ENCODE peak calls at places on chromosomes 7 and 10, in six cellular contexts. P is ovary, O is gastrocnemius medialis, Y is uterus, G is H1, I is IMR-90. T is an unnamed sample. For H3K4me1, the result is how much of the 10 kb centered on the place peaks cover.

GRCh38 chr10:34339816-34340553 is 475.1 kb downstream of the PARD3 start:
- DNase-seq in I (no peak), O (no peak), Y (no peak), G (no peak), P (no peak), T (no peak)

GRCh38 chr10:88122571-88122970 is 259.1 kb downstream of the PTEN start:
- DNase-seq in O (no peak), Y (no peak), P (no peak), I (no peak), G (no peak), T (no peak)

GRCh38 chr10:79137826-79138225 is 69.1 kb downstream of the ZMIZ1 start:
- DNase-seq in Y (no peak), P (peak), O (no peak), I (peak), G (no peak), T (peak)

GRCh38 chr10:101050206-101051069 is 11.4 kb upstream of the KAZALD1 start:
- DNase-seq in Y (no peak), P (peak), O (no peak), I (no peak), G (peak), T (peak)

GRCh38 chr7:46165281-46165680 is 244.2 kb upstream of the IGFBP3 start:
- DNase-seq in I (peak), G (no peak), Y (no peak), P (no peak), O (no peak), T (no peak)

GRCh38 chr7:114924066-114924712 is 2.3 kb downstream of the MDFIC start:
- DNase-seq in Y (no peak), P (no peak), G (no peak), I (no peak), O (no peak), T (no peak)

GRCh38 chr7:8637322-8637721 is 203.9 kb downstream of the NXPH1 start:
- DNase-seq in O (no peak), Y (no peak), I (no peak), P (no peak), G (no peak), T (no peak)

GRCh38 chr7:38274493-38274892 is 1.1 kb upstream of the TARP start:
- DNase-seq in G (no peak), O (no peak), P (no peak), I (peak), Y (no peak), T (no peak)

GRCh38 chr7:146249272-146249671 is 132.7 kb downstream of the CNTNAP2 start:
- DNase-seq in P (no peak), G (no peak), O (no peak), I (no peak), Y (no peak), T (no peak)

GRCh38 chr7:72087926-72088325 is 324.2 kb downstream of the CALN1 start:
- DNase-seq in I (no peak), P (no peak), Y (no peak), G (no peak), O (no peak), T (no peak)

GRCh38 chr7:50296799-50297198 is 7.7 kb upstream of the IKZF1 start:
- DNase-seq in G (no peak), P (no peak), I (no peak), Y (no peak), O (no peak), T (no peak)

GRCh38 chr7:48179631-48180030 is 8.4 kb downstream of the ABCA13 start:
- DNase-seq in I (no peak), P (no peak), G (no peak), Y (no peak), O (no peak), T (no peak)

GRCh38 chr7:96998333-96998732 is 7.0 kb upstream of the DLX6 start:
- DNase-seq in O (no peak), G (no peak), P (no peak), I (no peak), Y (no peak), T (no peak)

GRCh38 chr7:157150825-157151412 is 12.2 kb downstream of the UBE3C start:
- DNase-seq in I (peak), G (peak), O (peak), Y (no peak), P (peak), T (no peak)

GRCh38 chr7:28161319-28161718 is 19.3 kb downstream of the JAZF1 start:
- DNase-seq in O (no peak), G (no peak), I (no peak), Y (no peak), P (no peak), T (no peak)

GRCh38 chr7:138449580-138449979 is 10.5 kb upstream of the TRIM24 start:
- DNase-seq in O (no peak), P (no peak), Y (no peak), I (no peak), G (peak), T (peak)

GRCh38 chr10:48285710-48286109 is 11.2 kb upstream of the FRMPD2 start:
- DNase-seq in Y (no peak), G (no peak), P (no peak), O (no peak), I (no peak), T (no peak)

GRCh38 chr7:52463341-52463740 is 572.1 kb upstream of the POM121L12 start:
- DNase-seq in Y (no peak), O (no peak), I (no peak), P (no peak), G (no peak), T (no peak)

GRCh38 chr10:36679554-36679953 is 445.8 kb upstream of the ANKRD30A start:
- DNase-seq in P (no peak), G (no peak), I (no peak), Y (no peak), O (no peak), T (no peak)

GRCh38 chr10:101301111-101301731 is 52.7 kb upstream of the BTRC start:
- DNase-seq in G (peak), P (no peak), Y (no peak), I (peak), O (peak), T (no peak)

GRCh38 chr10:63588436-63589180 is 67.4 kb downstream of the REEP3 start:
- DNase-seq in Y (no peak), O (no peak), I (peak), P (no peak), G (no peak), T (no peak)

GRCh38 chr7:38524786-38525185 is 106.4 kb downstream of the AMPH start:
- DNase-seq in Y (no peak), P (no peak), I (peak), O (no peak), G (no peak), T (no peak)

GRCh38 chr7:158885624-158886023 is 29.3 kb downstream of the DYNC2I1 start:
- DNase-seq in I (peak), Y (no peak), G (no peak), P (no peak), O (no peak), T (no peak)

GRCh38 chr7:106329408-106329807 is 44.6 kb upstream of the NAMPT start:
- DNase-seq in P (no peak), G (no peak), O (no peak), I (no peak), Y (no peak), T (no peak)

GRCh38 chr7:88480266-88480665 is 173.6 kb upstream of the STEAP4 start:
- DNase-seq in O (no peak), Y (no peak), P (no peak), G (no peak), I (no peak), T (no peak)

GRCh38 chr7:40644454-40645188 is 509.8 kb downstream of the SUGCT start:
- DNase-seq in P (no peak), Y (no peak), I (no peak), G (no peak), O (no peak), T (no peak)

GRCh38 chr10:33273295-33274002 is 61.0 kb downstream of the NRP1 start:
- DNase-seq in I (peak), G (peak), O (peak), Y (peak), P (peak), T (no peak)

GRCh38 chr10:44306147-44306710 is 78.7 kb downstream of the CXCL12 start:
- DNase-seq in P (no peak), O (peak), G (no peak), I (peak), Y (no peak), T (no peak)

GRCh38 chr7:6221340-6222319 is 50.8 kb downstream of the CYTH3 start:
- DNase-seq in Y (no peak), O (no peak), G (no peak), I (peak), P (no peak), T (no peak)

GRCh38 chr7:38558786-38559185 is 72.4 kb downstream of the AMPH start:
- DNase-seq in P (no peak), O (no peak), Y (no peak), G (no peak), I (peak), T (no peak)

GRCh38 chr7:150404785-150405583 is 25.9 kb downstream of the ZNF775 start:
- DNase-seq in O (peak), G (peak), P (peak), I (peak), Y (peak), T (peak)

GRCh38 chr10:52927678-52928077 is 155.1 kb upstream of the MBL2 start:
- DNase-seq in I (no peak), O (no peak), Y (no peak), P (no peak), G (no peak), T (no peak)

GRCh38 chr7:32592721-32593120 is 97.4 kb downstream of the AVL9 start:
- DNase-seq in I (no peak), Y (no peak), P (no peak), G (no peak), O (no peak), T (no peak)

GRCh38 chr7:32587431-32587948 is 92.2 kb downstream of the AVL9 start:
- DNase-seq in I (peak), G (no peak), P (peak), Y (no peak), O (no peak), T (no peak)

GRCh38 chr7:32588657-32589056 is 93.4 kb downstream of the AVL9 start:
- DNase-seq in O (no peak), I (peak), Y (no peak), G (no peak), P (no peak), T (no peak)

GRCh38 chr7:32594965-32595364 is 99.7 kb downstream of the AVL9 start:
- DNase-seq in P (no peak), O (no peak), I (no peak), Y (no peak), G (no peak), T (no peak)

DNA sequence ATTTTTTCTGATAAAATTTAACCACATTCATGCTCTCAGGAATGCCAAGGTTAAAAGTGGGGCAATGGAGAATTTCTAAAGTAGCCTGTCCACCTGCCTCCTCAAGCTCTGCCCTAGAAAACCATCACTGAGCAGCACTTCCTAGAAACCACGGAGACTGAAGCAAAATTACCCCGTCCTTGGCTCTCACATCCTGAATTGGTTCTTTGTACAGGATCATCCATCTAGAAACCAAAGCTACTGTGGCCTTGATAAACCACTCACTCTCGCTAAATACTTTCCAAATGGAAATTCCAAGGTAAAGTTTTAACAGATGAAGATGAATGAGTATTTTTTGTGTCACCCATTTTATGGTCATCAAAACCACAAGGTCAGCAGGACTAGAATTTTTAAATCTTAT is 96.6 kb downstream of the AVL9 start:
- DNase-seq in O (no peak), P (no peak), G (no peak), I (no peak), Y (no peak), T (no peak)
- H3K27ac ChIP-seq in O (no peak), P (no peak), G (no peak), I (no peak), Y (no peak), T (no peak)

GRCh38 chr10:116270691-116271592 is 2.1 kb downstream of the GFRA1 start:
- DNase-seq in I (peak), P (peak), O (peak), Y (no peak), G (peak), T (no peak)
- TF ChIP-seq POLR2A in I (no peak), P (no peak), O (peak), Y (no peak), G (no peak), T (no peak)

GRCh38 chr10:124738441-124738840 is 5.7 kb downstream of the FAM53B start:
- DNase-seq in P (no peak), O (no peak), I (no peak), Y (peak), G (peak), T (no peak)
- H3K4me1 ChIP-seq in P (half or more), O (half or more), I (under half), Y (half or more), G (under half), T (under half)

DNA sequence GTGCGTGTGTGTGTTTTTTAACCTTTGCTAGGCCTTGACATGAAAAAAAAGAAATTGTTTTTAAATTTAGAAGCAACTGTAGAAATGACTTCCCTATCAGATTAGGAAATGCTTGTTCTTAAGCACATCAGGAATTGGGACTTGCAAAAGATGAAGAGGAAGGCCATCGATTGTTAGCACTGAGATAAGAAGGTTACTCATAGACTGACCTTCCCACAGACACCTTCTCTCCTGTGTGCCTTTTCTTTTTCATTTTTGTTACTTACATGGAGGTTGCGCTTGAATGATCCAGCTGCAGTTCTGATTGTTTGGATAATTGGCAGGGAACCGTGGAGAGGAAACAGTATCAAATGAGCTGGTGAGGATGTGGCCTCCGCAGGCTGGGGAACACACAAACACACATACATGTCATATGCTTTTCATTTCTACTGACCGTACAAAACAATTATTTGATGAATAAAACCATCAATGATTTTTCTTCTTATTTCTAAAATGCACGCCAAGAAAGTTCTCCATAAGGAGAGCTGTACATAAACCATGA is 134.9 kb upstream of the RSU1 start:
- DNase-seq in I (no peak), P (no peak), G (no peak), O (no peak), Y (no peak), T (no peak)
- H3K27ac ChIP-seq in I (peak), P (no peak), G (no peak), O (no peak), Y (no peak), T (no peak)